ENCODE peak calls at places on chromosomes 16 and 17, in nine cellular contexts. E is cardiac muscle cell, W is stomach, T is sigmoid colon, J is transverse colon, Y is heart left ventricle, B is right atrium auricular region, Q is breast epithelium, O is mucosa of descending colon. G is an unnamed sample.
A peak's percentile ranks its signal among the peaks of the same experiment; 100 is the strongest.

GRCh38 chr17:50459756-50460155 is 8.9 kb downstream of the CHAD start:
- DNase-seq in Q (no peak), Y (no peak), W (no peak), J (no peak), O (no peak), B (no peak), T (peak; percentile 56), E (no peak), G (no peak)

GRCh38 chr16:71895679-71896385 is 501 bp downstream of the IST1 start:
- DNase-seq in B (no peak), Y (no peak), E (peak; percentile 39), O (peak; percentile 67), T (peak; percentile 68), Q (peak; percentile 29), J (peak; percentile 45), W (peak; percentile 37), G (peak; percentile 48)

GRCh38 chr17:41549596-41550039 is 21.5 kb upstream of the KRT19 start:
- DNase-seq in E (no peak), W (no peak), O (peak; percentile 69), Y (no peak), T (no peak), Q (no peak), B (no peak), J (peak; percentile 78), G (peak; percentile 78)

GRCh38 chr17:41697122-41697962 is 8.7 kb downstream of the EIF1 start:
- DNase-seq in W (peak; percentile 39), J (peak; percentile 63), B (peak; percentile 87), T (peak; percentile 95), Q (peak; percentile 64), O (peak; percentile 70), Y (peak; percentile 74), E (no peak), G (peak; percentile 63)

GRCh38 chr16:10130482-10130996 is 51.7 kb downstream of the GRIN2A start:
- DNase-seq in T (no peak), O (no peak), Y (no peak), W (no peak), Q (no peak), J (no peak), E (no peak), B (no peak), G (no peak)

GRCh38 chr17:77844681-77845080 is 113.8 kb upstream of the TNRC6C start:
- DNase-seq in B (no peak), Q (no peak), W (no peak), E (no peak), O (no peak), J (no peak), T (no peak), Y (no peak), G (no peak)

GRCh38 chr17:2853111-2853721 is 57.0 kb downstream of the RAP1GAP2 start:
- DNase-seq in O (peak; percentile 42), Y (peak; percentile 72), B (no peak), J (peak; percentile 60), Q (peak; percentile 30), W (peak; percentile 68), T (peak; percentile 80), E (peak; percentile 43), G (peak; percentile 65)

GRCh38 chr16:88804173-88804551 is 573 bp downstream of the CDT1 start:
- DNase-seq in T (no peak), Y (no peak), O (no peak), W (no peak), Q (no peak), J (no peak), E (no peak), B (no peak), G (no peak)

GRCh38 chr17:49624896-49625295 is 49.2 kb downstream of the NXPH3 start:
- DNase-seq in B (no peak), W (no peak), E (no peak), O (no peak), Y (no peak), Q (no peak), T (no peak), J (no peak), G (no peak)

GRCh38 chr17:47873200-47874090 is 22.5 kb upstream of the SP6 start:
- DNase-seq in Y (no peak), B (no peak), E (no peak), O (no peak), J (no peak), W (no peak), Q (no peak), T (no peak), G (no peak)

GRCh38 chr17:80656590-80656989 is 112.0 kb downstream of the RPTOR start:
- DNase-seq in T (no peak), Y (no peak), J (no peak), O (no peak), B (no peak), E (no peak), Q (no peak), W (no peak), G (no peak)

GRCh38 chr16:30185141-30185682 is 1.8 kb downstream of the CORO1A start:
- DNase-seq in B (no peak), E (no peak), Q (no peak), J (peak; percentile 16), O (peak; percentile 30), T (peak; percentile 66), W (no peak), Y (no peak), G (no peak)

GRCh38 chr17:36641877-36642845 is 40.8 kb downstream of the MRM1 start:
- DNase-seq in B (no peak), E (peak; percentile 40), J (peak; percentile 54), W (no peak), Q (no peak), O (peak; percentile 34), T (no peak), Y (no peak), G (peak; percentile 42)

GRCh38 chr16:66856184-66856730 is 12.0 kb downstream of the CA7 start:
- DNase-seq in Y (no peak), Q (no peak), B (no peak), J (no peak), E (no peak), T (no peak), O (no peak), W (no peak), G (no peak)

DNA sequence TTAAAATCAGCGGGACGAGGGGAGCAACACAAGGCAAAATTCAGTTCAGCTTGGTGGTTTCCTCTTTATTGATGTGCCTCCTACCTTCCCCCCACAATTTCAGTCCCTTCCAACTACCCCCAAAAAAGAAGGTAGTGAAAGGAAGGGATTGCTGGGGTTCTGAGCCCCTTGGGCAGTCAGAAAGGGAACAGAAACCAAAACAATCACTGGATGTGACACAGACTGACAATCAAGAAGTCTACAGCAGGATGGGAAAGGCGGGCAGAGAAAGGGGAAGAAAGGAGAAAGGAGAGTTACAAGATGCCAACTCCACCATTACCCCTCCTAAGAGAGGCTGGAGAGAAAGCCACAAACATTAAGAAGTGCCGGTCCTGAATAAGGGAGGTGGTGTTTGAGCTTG is 1.1 kb upstream of the PHF23 start:
- DNase-seq in J (no peak), W (no peak), T (no peak), B (no peak), O (no peak), E (no peak), Y (peak; percentile 25), Q (no peak), G (no peak)
- H3K4me1 ChIP-seq in J (peaks cover 35% of the 10 kb centered on the region), W (peaks cover 50% of the 10 kb centered on the region), T (peaks cover 45% of the 10 kb centered on the region), B (peaks cover 43% of the 10 kb centered on the region), O (peaks cover 26% of the 10 kb centered on the region), E (peaks cover 18% of the 10 kb centered on the region), Y (peaks cover 49% of the 10 kb centered on the region), Q (peaks cover 4% of the 10 kb centered on the region), G (peaks cover 19% of the 10 kb centered on the region)

DNA sequence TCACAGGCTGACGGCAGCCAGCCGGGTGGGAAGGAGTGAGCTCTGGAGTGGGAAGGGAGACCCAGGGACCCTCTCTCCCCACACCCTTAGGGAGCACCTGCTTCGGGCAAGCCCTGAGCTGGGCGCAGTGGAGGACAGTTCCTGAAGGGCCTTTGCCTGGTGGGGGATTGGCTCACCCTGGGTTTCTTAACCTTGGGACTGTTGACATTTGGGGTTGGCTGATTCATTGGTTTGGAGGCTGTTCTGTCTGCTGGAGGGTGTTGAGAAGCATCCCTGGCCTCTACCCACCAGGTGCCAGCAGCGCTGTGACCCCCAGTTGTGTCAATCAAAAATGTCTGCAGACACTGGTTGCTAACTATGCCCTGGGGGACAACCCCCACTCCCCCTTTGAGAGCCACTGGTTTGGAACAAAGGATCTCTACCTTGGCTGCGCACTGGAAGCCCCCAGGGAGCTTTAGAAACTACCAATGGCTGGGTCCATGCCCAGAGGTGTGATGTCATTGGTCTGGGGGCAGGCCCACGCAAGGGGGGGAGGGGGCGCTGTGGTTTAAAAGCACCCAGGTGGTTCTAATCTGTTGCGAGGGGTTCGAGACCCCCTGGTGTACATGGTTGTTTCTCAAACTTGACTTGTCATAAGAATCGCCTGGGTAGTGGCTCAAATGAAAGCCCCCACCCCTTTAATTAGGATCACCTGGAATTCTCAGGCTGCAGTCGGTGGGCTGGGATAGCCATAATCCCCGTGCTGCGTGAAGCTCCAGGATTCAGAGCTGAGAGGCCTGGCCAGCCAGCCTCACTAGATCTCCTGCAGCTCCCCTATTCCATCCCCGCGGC is 151.9 kb upstream of the GSE1 start:
- DNase-seq in Y (peak; percentile 45), Q (no peak), T (no peak), J (no peak), W (no peak), O (no peak), E (no peak), B (no peak), G (peak; percentile 52)
- H3K4me1 ChIP-seq in Y (peaks cover 44% of the 10 kb centered on the region), Q (peaks cover 22% of the 10 kb centered on the region), T (peaks cover 79% of the 10 kb centered on the region), J (peaks cover 53% of the 10 kb centered on the region), W (peaks cover 55% of the 10 kb centered on the region), O (peaks cover 29% of the 10 kb centered on the region), E (peaks cover 78% of the 10 kb centered on the region), B (peaks cover 84% of the 10 kb centered on the region), G (peaks cover 17% of the 10 kb centered on the region)

GRCh38 chr16:76461836-76462235 is 184.6 kb downstream of the CNTNAP4 start:
- DNase-seq in E (no peak), Y (no peak), T (no peak), B (no peak), O (no peak), W (no peak), Q (no peak), J (no peak), G (no peak)

GRCh38 chr16:76459111-76459510 is 181.9 kb downstream of the CNTNAP4 start:
- DNase-seq in J (no peak), W (no peak), T (no peak), O (no peak), Q (no peak), B (no peak), E (no peak), Y (no peak), G (no peak)

GRCh38 chr16:76450890-76451289 is 173.7 kb downstream of the CNTNAP4 start:
- DNase-seq in Y (no peak), J (no peak), E (no peak), W (no peak), O (no peak), B (no peak), T (no peak), Q (no peak), G (no peak)

DNA sequence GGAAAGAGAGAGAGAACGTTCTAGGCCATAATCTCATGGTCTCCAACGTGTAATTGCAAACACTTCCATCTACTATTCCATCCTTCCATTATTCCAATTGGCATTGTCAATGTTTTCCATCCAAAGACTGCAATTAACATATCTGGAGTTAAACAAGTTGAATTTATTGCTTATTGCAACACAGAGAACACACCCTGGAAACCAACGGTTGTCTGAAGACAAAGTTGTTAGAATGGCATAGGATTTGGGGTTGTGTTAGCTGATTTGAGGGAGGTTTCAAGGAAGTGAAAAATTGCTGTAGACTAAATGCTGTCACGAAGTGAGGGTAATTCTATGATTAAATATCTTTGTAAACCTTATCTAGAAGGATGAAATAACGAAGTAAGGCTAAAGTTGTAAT is 178.8 kb downstream of the CNTNAP4 start:
- DNase-seq in J (no peak), Y (no peak), Q (no peak), B (no peak), W (no peak), E (no peak), T (no peak), O (peak; percentile 17), G (no peak)
- H3K4me1 ChIP-seq in J (no peaks in the 10 kb centered on the region), Y (no peaks in the 10 kb centered on the region), Q (no peaks in the 10 kb centered on the region), B (no peaks in the 10 kb centered on the region), W (no peaks in the 10 kb centered on the region), E (no peaks in the 10 kb centered on the region), T (no peaks in the 10 kb centered on the region), O (no peaks in the 10 kb centered on the region), G (no peaks in the 10 kb centered on the region)

GRCh38 chr17:66506641-66507040 is 204.2 kb downstream of the PRKCA start:
- DNase-seq in J (no peak), B (no peak), Y (no peak), W (no peak), O (no peak), Q (no peak), E (no peak), T (no peak), G (no peak)
- H3K4me1 ChIP-seq in J (peaks cover 49% of the 10 kb centered on the region), B (peaks cover 10% of the 10 kb centered on the region), Y (peaks cover 11% of the 10 kb centered on the region), W (peaks cover 34% of the 10 kb centered on the region), O (peaks cover 35% of the 10 kb centered on the region), Q (no peaks in the 10 kb centered on the region), E (no peaks in the 10 kb centered on the region), T (peaks cover 64% of the 10 kb centered on the region), G (peaks cover 16% of the 10 kb centered on the region)